ENCODE peak calls at places on chromosomes 3 and 15, in eight cellular contexts. R is IMR-90, D is A549, B is transverse colon, V is K562, M is right lobe of liver, K is GM12891, P is esophagus muscularis mucosa. Q is an unnamed sample.

GRCh38 chr3:9497821-9498565 is 55.6 kb downstream of the LHFPL4 start:
- DNase-seq in R (peak), D (no peak), B (no peak), V (no peak), M (no peak), K (no peak), P (no peak), Q (no peak)

GRCh38 chr3:1346386-1346785 is 253.6 kb downstream of the CNTN6 start:
- DNase-seq in R (no peak), D (no peak), B (no peak), V (no peak), M (no peak), K (no peak), P (no peak), Q (no peak)

GRCh38 chr15:40055576-40056293 is 16.8 kb upstream of the SRP14 start:
- DNase-seq in R (no peak), D (no peak), B (no peak), V (no peak), M (peak), K (no peak), P (no peak), Q (no peak)

GRCh38 chr3:66693461-66693912 is 192.7 kb upstream of the LRIG1 start:
- DNase-seq in R (peak), D (no peak), B (peak), V (no peak), M (peak), K (no peak), P (no peak), Q (no peak)

GRCh38 chr3:52498134-52499054 is 3.3 kb downstream of the STAB1 start:
- DNase-seq in R (peak), D (no peak), B (peak), V (peak), M (peak), K (no peak), P (no peak), Q (no peak)

GRCh38 chr15:51380999-51381806 is 39.7 kb downstream of the GLDN start:
- DNase-seq in R (peak), D (peak), B (peak), V (peak), M (no peak), K (peak), P (no peak), Q (peak)

GRCh38 chr3:126737527-126737926 is 33.5 kb downstream of the CHCHD6 start:
- DNase-seq in R (no peak), D (no peak), B (no peak), V (no peak), M (no peak), K (no peak), P (no peak), Q (no peak)

GRCh38 chr15:24857094-24857437 is 97.7 kb upstream of the SNRPN start:
- DNase-seq in R (peak), D (no peak), B (no peak), V (no peak), M (no peak), K (no peak), P (no peak), Q (no peak)

GRCh38 chr3:124972457-124972856 is 37.9 kb upstream of the MUC13 start:
- DNase-seq in R (no peak), D (peak), B (peak), V (no peak), M (no peak), K (no peak), P (no peak), Q (no peak)

GRCh38 chr15:30917675-30918074 is 14.0 kb downstream of the FAN1 start:
- DNase-seq in R (no peak), D (no peak), B (no peak), V (no peak), M (no peak), K (no peak), P (no peak), Q (no peak)

GRCh38 chr3:24315342-24315741 is 179.3 kb downstream of the THRB start:
- DNase-seq in R (no peak), D (no peak), B (no peak), V (no peak), M (no peak), K (no peak), P (no peak), Q (no peak)

GRCh38 chr3:95271330-95271729 is 1208.5 kb downstream of the NSUN3 start:
- DNase-seq in R (no peak), D (no peak), B (no peak), V (no peak), M (no peak), K (no peak), P (no peak), Q (no peak)

GRCh38 chr3:133944181-133944580 is 48.5 kb upstream of the RAB6B start:
- DNase-seq in R (peak), D (no peak), B (no peak), V (no peak), M (no peak), K (no peak), P (no peak), Q (no peak)

GRCh38 chr3:72259755-72260589 is 475.0 kb upstream of the PROK2 start:
- DNase-seq in R (no peak), D (no peak), B (no peak), V (no peak), M (no peak), K (no peak), P (no peak), Q (no peak)

GRCh38 chr3:137013955-137014688 is 56.3 kb downstream of the IL20RB start:
- DNase-seq in R (peak), D (peak), B (peak), V (peak), M (peak), K (peak), P (peak), Q (peak)

GRCh38 chr3:66825421-66825820 is 172.7 kb upstream of the KBTBD8 start:
- DNase-seq in R (no peak), D (no peak), B (no peak), V (no peak), M (no peak), K (no peak), P (no peak), Q (no peak)

GRCh38 chr15:71279757-71280141 is 164.5 kb downstream of the THSD4 start:
- DNase-seq in R (no peak), D (no peak), B (no peak), V (no peak), M (peak), K (no peak), P (no peak), Q (no peak)

GRCh38 chr3:94291686-94292085 is 228.8 kb downstream of the NSUN3 start:
- DNase-seq in R (no peak), D (no peak), B (no peak), V (no peak), M (no peak), K (no peak), P (no peak), Q (no peak)

GRCh38 chr3:152356870-152357276 is 88.1 kb downstream of the MBNL1 start:
- DNase-seq in R (no peak), D (no peak), B (no peak), V (no peak), M (no peak), K (no peak), P (no peak), Q (no peak)

GRCh38 chr15:66287461-66288055 is 5.8 kb upstream of the DIS3L start:
- DNase-seq in R (peak), D (peak), B (no peak), V (peak), M (no peak), K (no peak), P (no peak), Q (peak)

GRCh38 chr3:42749753-42750231 is 23.3 kb downstream of the CCDC13 start:
- DNase-seq in R (no peak), D (no peak), B (no peak), V (peak), M (no peak), K (peak), P (no peak), Q (no peak)

GRCh38 chr15:100733088-100733487 is 130.7 kb downstream of the ASB7 start:
- DNase-seq in R (peak), D (peak), B (no peak), V (no peak), M (no peak), K (no peak), P (peak), Q (no peak)

GRCh38 chr3:51729005-51729633 is 22.3 kb downstream of the GRM2 start:
- DNase-seq in R (no peak), D (no peak), B (no peak), V (no peak), M (no peak), K (no peak), P (no peak), Q (no peak)

GRCh38 chr3:108103971-108104797 is 13.4 kb upstream of the CD47 start:
- DNase-seq in R (peak), D (no peak), B (no peak), V (peak), M (peak), K (no peak), P (no peak), Q (peak)

GRCh38 chr15:62190257-62190656 is 25.2 kb upstream of the C2CD4B start:
- DNase-seq in R (no peak), D (no peak), B (no peak), V (no peak), M (no peak), K (no peak), P (no peak), Q (no peak)

GRCh38 chr3:52707585-52707984 is 1.7 kb downstream of the SPCS1 start:
- DNase-seq in R (no peak), D (no peak), B (no peak), V (no peak), M (no peak), K (no peak), P (no peak), Q (no peak)

GRCh38 chr3:59749291-59749690 is 699.5 kb upstream of the CFAP20DC start:
- DNase-seq in R (peak), D (no peak), B (no peak), V (no peak), M (no peak), K (no peak), P (no peak), Q (no peak)

GRCh38 chr3:53320697-53321096 is 26.6 kb downstream of the DCP1A start:
- DNase-seq in R (peak), D (no peak), B (no peak), V (no peak), M (no peak), K (no peak), P (no peak), Q (no peak)

DNA sequence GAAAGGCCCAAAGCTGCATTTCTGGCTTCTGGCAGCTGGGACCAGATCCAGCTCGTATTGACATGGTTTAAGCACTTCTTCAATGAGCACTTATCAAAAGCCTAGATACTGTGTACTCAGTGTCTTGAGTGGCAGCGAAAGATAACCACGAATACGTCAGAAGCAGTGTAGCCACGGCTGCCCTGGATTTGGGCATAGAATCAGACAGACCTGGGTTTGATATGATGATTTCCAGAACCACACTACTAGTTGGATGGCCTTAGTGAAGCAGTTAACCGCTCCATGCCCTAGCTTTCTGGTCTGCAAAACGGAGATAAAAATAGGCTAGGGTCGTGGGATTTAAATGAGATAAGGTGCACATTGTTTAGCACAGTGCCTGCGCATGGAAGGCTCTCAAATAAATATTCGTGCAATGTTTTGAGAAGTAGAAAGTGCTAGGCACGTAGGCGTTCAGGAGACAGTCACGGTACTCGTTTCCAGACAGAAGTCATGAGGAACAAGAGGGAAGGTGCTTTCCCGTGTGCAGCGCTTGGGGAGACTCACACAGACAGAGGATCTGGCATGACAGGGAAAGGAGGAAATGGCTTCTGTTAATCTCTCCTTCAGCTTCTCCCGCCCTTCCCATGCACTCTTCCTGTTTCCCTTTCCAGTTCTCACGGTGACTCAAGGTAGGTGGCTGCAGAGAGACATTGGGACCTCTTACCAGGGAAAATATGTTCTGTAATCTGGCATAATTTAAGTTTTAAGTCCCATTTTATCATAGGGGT is 70.3 kb downstream of the CCNL1 start:
- DNase-seq in R (peak), D (peak), B (peak), V (peak), M (peak), K (no peak), P (no peak), Q (no peak)
- TF ChIP-seq POLR2A in R (no peak), D (no peak), B (peak), V (no peak), M (no peak), K (peak), P (no peak), Q (no peak)

DNA sequence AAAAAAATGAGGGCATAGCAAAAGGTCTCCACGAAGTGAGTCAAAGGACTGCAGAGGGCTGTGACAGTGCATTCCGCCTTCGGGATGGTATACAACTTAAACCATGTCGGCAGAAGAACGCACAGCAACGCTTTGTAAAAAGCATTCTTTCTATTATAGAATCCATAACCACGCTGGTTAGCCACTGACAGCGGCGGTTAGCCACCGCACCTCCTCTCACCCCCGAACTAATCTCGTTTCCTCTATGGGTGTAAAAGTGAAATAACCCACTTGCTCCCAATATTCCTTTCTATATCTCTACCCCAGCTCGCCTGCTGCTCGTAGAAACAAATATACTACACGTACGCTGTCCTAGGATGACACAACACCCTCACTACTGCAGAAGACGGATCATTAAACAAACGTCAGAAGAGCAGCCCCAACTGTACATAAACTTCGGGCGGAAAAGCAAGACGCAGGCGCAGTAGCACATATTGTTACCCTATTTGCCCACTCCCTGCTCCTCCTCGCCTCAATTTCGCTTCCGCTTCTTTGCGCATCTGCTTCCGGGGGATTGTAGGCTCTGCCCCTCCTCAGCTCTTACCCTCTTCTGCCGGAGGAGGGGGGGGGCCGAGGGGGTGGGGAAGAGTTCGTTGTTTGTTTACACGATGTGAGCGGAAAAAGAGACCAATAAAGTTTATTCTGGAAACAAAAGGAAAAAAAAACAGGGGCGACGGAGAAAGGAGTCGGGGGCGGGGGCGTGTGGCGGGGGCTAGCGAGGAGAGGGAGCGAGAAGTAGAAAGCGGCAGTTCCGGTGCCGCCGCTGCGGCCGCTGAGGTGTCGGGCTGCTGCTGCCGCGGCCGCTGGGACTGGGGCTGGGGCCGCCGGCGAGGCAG is at the start of gene PIK3CA:
- DNase-seq in R (peak), D (peak), B (peak), V (peak), M (peak), K (peak), P (peak), Q (peak)
- TF ChIP-seq POLR2A in R (peak), D (peak), B (peak), V (peak), M (peak), K (peak), P (peak), Q (peak)

DNA sequence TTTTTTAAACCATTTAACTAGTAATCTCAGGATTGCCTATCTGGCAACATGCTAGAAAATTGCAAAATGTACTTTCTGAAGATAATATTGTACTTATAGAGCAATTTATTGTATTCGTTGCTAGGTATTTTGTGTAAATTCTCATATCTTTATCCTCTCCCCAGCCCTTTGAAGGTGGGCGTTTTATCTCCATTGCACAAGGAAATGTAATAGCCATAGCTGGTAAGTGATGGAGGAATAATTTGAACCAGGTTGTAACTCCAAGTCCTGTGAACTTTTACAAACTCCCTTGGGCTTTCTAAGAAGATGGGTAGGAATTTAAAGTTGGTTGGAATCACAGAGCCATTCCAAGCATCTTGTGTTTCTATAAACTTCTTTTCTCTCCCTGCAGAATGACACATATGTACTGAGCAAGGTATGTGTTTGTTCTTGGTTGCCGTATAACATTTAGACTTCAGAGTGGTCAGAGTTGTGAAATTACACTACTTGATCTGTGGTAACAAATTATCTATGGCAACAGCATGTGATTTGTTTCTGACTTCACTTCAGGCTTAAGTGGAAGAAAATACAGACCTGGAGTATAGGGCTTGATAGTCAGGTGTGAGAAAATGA is 170.9 kb downstream of the AKAP13 start:
- DNase-seq in R (peak), D (no peak), B (no peak), V (no peak), M (no peak), K (no peak), P (no peak), Q (no peak)
- TF ChIP-seq POLR2A in R (no peak), D (no peak), B (no peak), V (no peak), M (no peak), K (no peak), P (no peak), Q (no peak)

GRCh38 chr3:48428088-48428862 is 1.6 kb downstream of the PLXNB1 start:
- DNase-seq in R (no peak), D (peak), B (peak), V (no peak), M (peak), K (no peak), P (no peak), Q (no peak)
- TF ChIP-seq POLR2A in R (no peak), D (no peak), B (peak), V (no peak), M (peak), K (no peak), P (no peak), Q (no peak)

GRCh38 chr3:46998121-46998851 is 18.8 kb downstream of the NBEAL2 start:
- DNase-seq in R (peak), D (peak), B (peak), V (peak), M (peak), K (peak), P (no peak), Q (peak)

GRCh38 chr3:46997453-46998091 is 18.1 kb downstream of the NBEAL2 start:
- DNase-seq in R (no peak), D (no peak), B (no peak), V (no peak), M (peak), K (no peak), P (no peak), Q (no peak)

GRCh38 chr3:46995901-46996562 is 16.6 kb downstream of the NBEAL2 start:
- DNase-seq in R (no peak), D (no peak), B (no peak), V (no peak), M (peak), K (no peak), P (no peak), Q (no peak)

GRCh38 chr3:46994801-46995731 is 15.6 kb downstream of the NBEAL2 start:
- DNase-seq in R (no peak), D (no peak), B (no peak), V (no peak), M (peak), K (no peak), P (no peak), Q (no peak)

DNA sequence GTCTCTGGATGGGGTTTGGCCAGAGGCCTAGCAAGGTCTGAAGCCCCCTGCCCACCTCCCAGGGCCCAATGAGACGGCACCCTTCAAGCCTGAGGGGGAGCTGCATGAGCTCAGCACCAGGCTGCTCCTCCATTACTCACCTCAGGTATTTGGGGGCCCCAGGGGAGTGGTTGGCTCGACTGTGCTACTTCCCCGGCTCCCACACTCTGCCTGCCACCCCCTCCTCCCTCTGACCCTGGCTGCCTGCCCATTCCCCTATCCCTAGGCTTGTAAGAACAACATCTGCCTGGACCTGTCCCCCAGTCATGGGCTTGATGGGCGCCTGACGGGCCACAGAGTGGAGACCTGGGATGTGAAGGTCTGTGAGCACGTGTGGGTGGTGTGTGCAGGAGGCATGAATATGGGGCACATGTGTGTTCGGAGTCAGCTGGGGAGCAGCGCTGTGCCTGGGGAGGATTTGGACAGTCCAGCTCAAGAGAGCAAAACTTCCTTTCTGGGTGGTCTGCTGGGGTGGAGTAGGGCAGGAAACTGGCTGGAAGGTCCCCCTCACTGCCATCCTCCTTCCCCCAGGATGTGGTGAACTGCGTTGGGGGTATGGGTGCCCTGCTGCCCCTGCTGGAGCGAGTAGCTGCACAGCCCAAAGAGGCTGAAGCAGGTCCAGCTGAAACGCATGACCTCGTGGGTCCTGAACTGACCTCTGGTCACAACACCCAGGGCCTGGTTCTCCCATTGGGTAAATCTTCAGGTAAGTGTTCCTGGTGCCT is 17.4 kb downstream of the NBEAL2 start:
- DNase-seq in R (no peak), D (no peak), B (no peak), V (no peak), M (peak), K (no peak), P (no peak), Q (no peak)
- TF ChIP-seq POLR2A in R (no peak), D (no peak), B (no peak), V (peak), M (no peak), K (no peak), P (no peak), Q (no peak)

DNA sequence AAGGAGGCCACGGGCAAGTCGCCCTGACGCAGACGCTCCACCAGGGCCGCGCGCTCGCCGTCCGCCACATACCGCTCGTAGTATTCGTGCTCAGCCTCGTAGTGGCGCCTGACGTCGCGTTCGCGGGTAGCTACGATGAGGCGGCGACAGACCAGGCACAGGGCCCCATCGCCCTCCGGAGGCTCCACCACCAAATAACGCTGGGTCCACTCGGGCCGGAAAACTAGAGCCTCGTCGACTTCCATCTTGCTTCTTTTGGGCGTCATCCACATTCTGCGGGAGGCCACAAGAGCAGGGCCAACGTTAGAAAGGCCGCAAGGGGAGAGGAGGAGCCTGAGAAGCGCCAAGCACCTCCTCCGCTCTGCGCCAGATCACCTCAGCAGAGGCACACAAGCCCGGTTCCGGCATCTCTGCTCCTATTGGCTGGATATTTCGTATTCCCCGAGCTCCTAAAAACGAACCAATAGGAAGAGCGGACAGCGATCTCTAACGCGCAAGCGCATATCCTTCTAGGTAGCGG is at the start of gene EPM2AIP1:
- DNase-seq in R (no peak), D (no peak), B (no peak), V (no peak), M (peak), K (peak), P (no peak), Q (no peak)
- TF ChIP-seq POLR2A in R (peak), D (peak), B (peak), V (peak), M (peak), K (peak), P (peak), Q (peak)

Q was measured in erythroblast.